ENCODE peak calls at places on chromosome 3, in six cellular contexts. K is progenitor cell of endocrine pancreas, V is fibroblast of mammary gland, T is epithelial cell of esophagus, N is RWPE1, M is psoas muscle. C is an unnamed sample.

GRCh38 chr3:151776259-151776740 is 37.6 kb upstream of the AADAC start:
- DNase-seq in T (no peak), K (no peak), V (no peak), M (no peak), N (no peak), C (no peak)

GRCh38 chr3:174986685-174987084 is 127.6 kb downstream of the NAALADL2 start:
- DNase-seq in N (no peak), M (no peak), K (no peak), T (no peak), V (peak; percentile 42), C (no peak)

GRCh38 chr3:172046268-172046915 is 7.0 kb downstream of the FNDC3B start:
- DNase-seq in N (no peak), T (no peak), V (no peak), K (no peak), M (no peak), C (no peak)

GRCh38 chr3:183937601-183938286 is 53.1 kb upstream of the PARL start:
- DNase-seq in K (no peak), N (no peak), M (no peak), T (peak; percentile 68), V (no peak), C (no peak)

GRCh38 chr3:99999541-99999940 is 114.8 kb downstream of the FILIP1L start:
- DNase-seq in V (peak; percentile 74), N (no peak), M (no peak), T (peak; percentile 56), K (no peak), C (no peak)

GRCh38 chr3:179765396-179765795 is 112.6 kb downstream of the USP13 start:
- DNase-seq in M (no peak), N (no peak), V (no peak), T (no peak), K (no peak), C (no peak)

GRCh38 chr3:69240651-69241578 is 118.5 kb upstream of the LMOD3 start:
- DNase-seq in T (no peak), N (no peak), M (no peak), K (no peak), V (no peak), C (no peak)

GRCh38 chr3:190666801-190667200 is 152.9 kb downstream of the IL1RAP start:
- DNase-seq in M (no peak), K (no peak), N (no peak), V (no peak), T (no peak), C (no peak)

GRCh38 chr3:53156368-53156834 is 4.6 kb upstream of the PRKCD start:
- DNase-seq in M (no peak), T (no peak), N (no peak), K (no peak), V (peak; percentile 13), C (no peak)

GRCh38 chr3:122977645-122978466 is 49.7 kb downstream of the SEMA5B start:
- DNase-seq in V (peak; percentile 59), N (no peak), T (peak; percentile 52), M (no peak), K (no peak), C (peak; percentile 85)

GRCh38 chr3:69411331-69411730 is 25.4 kb upstream of the FRMD4B start:
- DNase-seq in N (peak; percentile 75), V (peak; percentile 68), T (peak; percentile 90), K (no peak), M (no peak), C (no peak)

GRCh38 chr3:117052356-117052755 is 342.8 kb downstream of the TUSC7 start:
- DNase-seq in V (peak; percentile 82), K (no peak), T (no peak), M (no peak), N (no peak), C (no peak)

GRCh38 chr3:168002786-168003368 is 92.8 kb downstream of the GOLIM4 start:
- DNase-seq in M (no peak), N (peak; percentile 62), K (no peak), V (peak; percentile 73), T (peak; percentile 92), C (no peak)

GRCh38 chr3:42721690-42722089 is 19.1 kb upstream of the HHATL start:
- DNase-seq in V (no peak), N (no peak), K (no peak), M (no peak), T (no peak), C (no peak)

GRCh38 chr3:127123533-127123932 is 69.4 kb upstream of the PRR23E start:
- DNase-seq in N (no peak), V (no peak), T (no peak), M (no peak), K (no peak), C (no peak)

GRCh38 chr3:145704020-145704419 is 457.0 kb downstream of the PLOD2 start:
- DNase-seq in K (no peak), V (peak; percentile 41), N (no peak), M (no peak), T (peak; percentile 52), C (no peak)

GRCh38 chr3:72675243-72675642 is 173.0 kb downstream of the SHQ1 start:
- DNase-seq in T (no peak), K (no peak), N (no peak), V (peak; percentile 61), M (no peak), C (no peak)

GRCh38 chr3:151875759-151876158 is 2.3 kb downstream of the SUCNR1 start:
- DNase-seq in N (no peak), V (no peak), M (no peak), K (no peak), T (no peak), C (no peak)

GRCh38 chr3:17140670-17141505 is 256.1 kb downstream of the PLCL2 start:
- DNase-seq in K (no peak), V (peak; percentile 50), N (no peak), M (peak; percentile 70), T (no peak), C (no peak)

GRCh38 chr3:13022348-13023250 is 50.6 kb downstream of the IQSEC1 start:
- DNase-seq in V (peak; percentile 86), M (peak; percentile 82), K (no peak), T (no peak), N (no peak), C (peak; percentile 88)

GRCh38 chr3:174202561-174202960 is 656.6 kb upstream of the NAALADL2 start:
- DNase-seq in K (no peak), M (no peak), V (peak; percentile 25), N (no peak), T (no peak), C (no peak)

GRCh38 chr3:12356175-12356574 is 67.3 kb downstream of the PPARG start:
- DNase-seq in M (no peak), T (no peak), N (no peak), V (no peak), K (no peak), C (no peak)

GRCh38 chr3:188527389-188527788 is 373.4 kb downstream of the LPP start:
- DNase-seq in K (no peak), T (no peak), V (no peak), N (no peak), M (no peak), C (no peak)

GRCh38 chr3:69770976-69771634 is 31.8 kb downstream of the MITF start:
- DNase-seq in V (peak; percentile 62), T (peak; percentile 59), M (no peak), N (no peak), K (no peak), C (no peak)

GRCh38 chr3:104521606-104522336 is 844.9 kb upstream of the ALCAM start:
- DNase-seq in M (no peak), V (no peak), T (peak; percentile 34), K (no peak), N (no peak), C (no peak)

GRCh38 chr3:5633960-5634359 is 446.5 kb downstream of the EDEM1 start:
- DNase-seq in T (no peak), M (no peak), V (no peak), K (no peak), N (no peak), C (no peak)

DNA sequence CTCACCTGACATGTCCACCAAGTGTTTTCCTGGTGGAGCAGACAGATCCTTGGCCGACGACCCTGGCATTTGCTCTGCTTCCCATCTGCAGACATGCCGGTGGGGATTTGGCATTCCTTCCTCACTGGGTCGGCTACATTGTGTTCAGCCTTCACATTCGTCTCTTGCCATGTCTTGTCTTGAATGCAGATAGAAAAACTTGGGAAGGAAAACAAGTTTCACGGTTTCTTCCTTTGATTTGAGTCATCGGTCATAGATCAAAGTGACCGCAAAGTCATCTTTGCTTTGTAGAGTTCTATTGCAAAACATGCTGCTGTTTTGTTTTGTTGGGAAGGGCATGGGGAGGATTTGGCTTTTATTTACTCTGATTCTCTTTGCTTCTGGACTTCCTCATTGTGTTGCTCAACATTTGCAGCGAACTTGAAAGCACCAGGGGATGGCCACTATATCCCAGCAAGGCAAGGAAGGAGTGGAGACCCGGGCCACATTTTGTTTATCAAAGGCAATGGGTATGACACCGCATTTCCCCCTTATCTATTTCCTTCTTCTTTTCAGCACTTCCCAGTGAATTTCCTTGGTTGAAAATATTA is 321.3 kb downstream of the CACNA2D3 start:
- DNase-seq in V (no peak), N (no peak), K (no peak), T (no peak), M (no peak), C (peak; percentile 57)
- TF ChIP-seq CTCF in V (no peak), N (no peak), K (no peak), T (no peak), M (no peak), C (no peak)

GRCh38 chr3:76576201-76576600 is 463.7 kb upstream of the ROBO2 start:
- DNase-seq in T (no peak), V (no peak), M (no peak), N (no peak), K (no peak), C (no peak)

GRCh38 chr3:76565496-76566210 is 474.2 kb upstream of the ROBO2 start:
- DNase-seq in N (no peak), K (no peak), T (no peak), V (no peak), M (no peak), C (no peak)

GRCh38 chr3:76566904-76567303 is 473.0 kb upstream of the ROBO2 start:
- DNase-seq in M (no peak), K (no peak), T (no peak), N (no peak), V (no peak), C (no peak)

GRCh38 chr3:76566211-76566534 is 473.7 kb upstream of the ROBO2 start:
- DNase-seq in T (no peak), N (no peak), K (no peak), V (no peak), M (no peak), C (no peak)

GRCh38 chr3:76570436-76571057 is 469.4 kb upstream of the ROBO2 start:
- DNase-seq in V (peak; percentile 4), K (no peak), T (peak; percentile 24), M (no peak), N (peak; percentile 8), C (no peak)
- TF ChIP-seq CTCF in V (peak; percentile 58), K (peak; percentile 82), T (peak; percentile 50), M (peak; percentile 21), N (peak; percentile 76), C (peak; percentile 79)

GRCh38 chr3:112561693-112562529 is at the start of the genes ATG3 and SLC35A5:
- DNase-seq in K (peak; percentile 95), V (peak; percentile 97), T (peak; percentile 99), N (peak; percentile 98), M (peak; percentile 99), C (peak; percentile 99)
- TF ChIP-seq CTCF in K (peak; percentile 9), V (no peak), T (peak; percentile 4), N (no peak), M (no peak), C (no peak)

DNA sequence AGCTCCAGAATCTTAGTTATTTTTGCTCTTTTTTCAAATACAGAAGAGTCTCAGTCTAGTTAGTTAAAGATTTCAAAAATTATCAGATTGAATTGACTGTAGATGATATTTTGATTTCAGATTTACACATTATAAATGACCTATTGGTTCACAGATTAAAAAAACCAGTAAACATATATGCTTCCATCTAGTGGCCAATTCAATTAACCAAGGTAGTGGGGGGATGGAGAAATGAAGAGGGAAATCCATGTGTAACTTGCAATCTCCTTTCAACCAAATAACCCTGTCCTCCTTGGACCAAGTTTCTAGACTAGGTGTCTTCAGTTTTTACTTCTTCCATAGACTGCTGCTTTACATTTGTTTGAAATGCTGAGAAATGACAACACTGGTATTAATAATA is 789.8 kb downstream of the ROBO1 start:
- DNase-seq in M (no peak), N (peak; percentile 20), K (no peak), V (peak; percentile 59), T (peak; percentile 46), C (no peak)
- TF ChIP-seq CTCF in M (peak; percentile 29), N (no peak), K (peak; percentile 42), V (peak; percentile 62), T (peak; percentile 43), C (peak; percentile 58)

C was measured in osteocyte.